ENCODE peak calls at places on chromosomes 13 and 19, in six cellular contexts. Y, C, E, Q, J and H are unnamed samples.
A peak's percentile ranks its signal among the peaks of the same experiment; 100 is the strongest.

GRCh38 chr19:33772102-33772857 is 24.4 kb upstream of the KCTD15 start:
- DNase-seq in Y (no peak), C (no peak), E (no peak), Q (no peak), J (no peak), H (no peak)

GRCh38 chr13:34435338-34435737 is 506.7 kb upstream of the NBEA start:
- DNase-seq in Y (peak; percentile 52), C (no peak), E (peak; percentile 21), Q (no peak), J (no peak), H (no peak)

GRCh38 chr13:111573362-111573761 is 252.9 kb downstream of the TEX29 start:
- DNase-seq in Y (no peak), C (no peak), E (no peak), Q (no peak), J (no peak), H (no peak)

GRCh38 chr19:35911790-35912189 is 3.7 kb upstream of the TYROBP start:
- DNase-seq in Y (peak; percentile 81), C (no peak), E (peak; percentile 38), Q (no peak), J (no peak), H (no peak)

GRCh38 chr19:38250821-38251563 is 5.2 kb downstream of the PPP1R14A start:
- DNase-seq in Y (no peak), C (peak; percentile 83), E (no peak), Q (no peak), J (peak; percentile 77), H (peak; percentile 80)

GRCh38 chr19:32622002-32622401 is 41.0 kb downstream of the PDCD5 start:
- DNase-seq in Y (no peak), C (no peak), E (no peak), Q (no peak), J (no peak), H (no peak)

GRCh38 chr13:37495046-37495445 is 103.5 kb downstream of the POSTN start:
- DNase-seq in Y (peak; percentile 64), C (no peak), E (no peak), Q (no peak), J (peak; percentile 53), H (no peak)

GRCh38 chr19:27906081-27906480 is 1306.9 kb downstream of the UQCRFS1 start:
- DNase-seq in Y (no peak), C (no peak), E (no peak), Q (no peak), J (peak; percentile 23), H (no peak)

GRCh38 chr13:53781941-53782340 is 753.3 kb downstream of the OLFM4 start:
- DNase-seq in Y (peak; percentile 10), C (no peak), E (no peak), Q (no peak), J (no peak), H (no peak)

GRCh38 chr19:12801466-12802266 is at the start of the genes PRDX2 and THSD8:
- DNase-seq in Y (peak; percentile 89), C (peak; percentile 72), E (no peak), Q (peak; percentile 94), J (no peak), H (peak; percentile 97)

GRCh38 chr13:24083722-24084421 is 76.6 kb upstream of the SPATA13 start:
- DNase-seq in Y (no peak), C (no peak), E (no peak), Q (peak; percentile 24), J (no peak), H (no peak)

GRCh38 chr13:44142911-44143665 is 230.5 kb upstream of the SERP2 start:
- DNase-seq in Y (peak; percentile 68), C (no peak), E (peak; percentile 47), Q (no peak), J (no peak), H (no peak)

GRCh38 chr13:30339721-30340366 is 32.5 kb upstream of the KATNAL1 start:
- DNase-seq in Y (no peak), C (no peak), E (no peak), Q (no peak), J (no peak), H (no peak)

GRCh38 chr19:8304841-8305621 is 3.1 kb downstream of the CD320 start:
- DNase-seq in Y (no peak), C (peak; percentile 19), E (peak; percentile 38), Q (peak; percentile 80), J (peak; percentile 16), H (peak; percentile 98)

GRCh38 chr19:31256601-31256990 is 92.6 kb downstream of the TSHZ3 start:
- DNase-seq in Y (no peak), C (no peak), E (no peak), Q (no peak), J (no peak), H (no peak)

DNA sequence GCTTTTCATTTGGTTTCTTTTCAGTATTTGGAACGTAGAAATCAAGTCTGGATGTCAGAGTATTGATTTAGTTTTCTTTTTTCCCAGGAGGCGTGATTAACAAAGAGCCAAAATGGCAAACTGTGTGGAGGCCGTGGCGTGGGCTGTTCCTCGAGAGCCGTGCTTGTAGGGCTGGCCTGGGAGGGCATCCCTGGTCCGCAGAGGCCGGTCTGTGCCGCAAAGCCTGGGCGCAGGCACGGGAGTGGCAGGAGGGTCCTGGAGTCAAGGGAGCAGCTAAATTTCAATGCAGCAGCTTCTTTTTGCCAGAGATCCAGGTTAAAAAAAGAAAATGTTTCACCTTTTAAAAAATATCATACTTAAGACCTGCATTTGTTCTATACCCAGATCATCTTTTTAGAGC is 13.1 kb upstream of the MCF2L start:
- DNase-seq in Y (no peak), C (no peak), E (no peak), Q (no peak), J (no peak), H (no peak)
- H3K27me3 ChIP-seq in Y (peaks cover 14% of the 10 kb centered on the region), C (no peaks in the 10 kb centered on the region), E (no peaks in the 10 kb centered on the region), Q (peaks cover 15% of the 10 kb centered on the region), J (no peaks in the 10 kb centered on the region), H (no peaks in the 10 kb centered on the region)

GRCh38 chr19:5481957-5482356 is 26.7 kb downstream of the ZNRF4 start:
- DNase-seq in Y (no peak), C (no peak), E (no peak), Q (no peak), J (no peak), H (no peak)
- H3K27me3 ChIP-seq in Y (peaks cover 27% of the 10 kb centered on the region), C (no peaks in the 10 kb centered on the region), E (no peaks in the 10 kb centered on the region), Q (peaks cover 24% of the 10 kb centered on the region), J (no peaks in the 10 kb centered on the region), H (peaks cover 6% of the 10 kb centered on the region)

DNA sequence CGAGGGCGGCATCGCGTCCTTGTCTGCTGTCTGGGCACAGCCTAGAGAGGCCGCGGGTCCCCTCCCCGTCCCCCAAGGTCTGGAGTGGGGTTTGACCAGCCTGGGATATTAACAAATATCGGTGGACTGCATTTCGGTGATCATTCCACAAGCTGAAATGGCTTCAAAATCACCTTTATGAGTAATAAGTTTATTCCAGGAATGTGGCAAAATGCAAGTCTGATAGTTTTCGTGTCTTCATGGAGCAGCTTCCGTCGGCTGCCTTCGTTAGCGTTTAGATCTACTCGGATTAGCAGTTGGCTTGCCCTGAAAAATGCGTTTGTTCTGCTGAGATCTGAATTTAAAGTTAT is 1.1 kb upstream of the GJA3 start:
- DNase-seq in Y (no peak), C (no peak), E (no peak), Q (no peak), J (no peak), H (no peak)
- H3K27me3 ChIP-seq in Y (peaks cover 7% of the 10 kb centered on the region), C (peaks cover 41% of the 10 kb centered on the region), E (no peaks in the 10 kb centered on the region), Q (peaks cover 84% of the 10 kb centered on the region), J (no peaks in the 10 kb centered on the region), H (peaks cover 52% of the 10 kb centered on the region)

GRCh38 chr19:1318678-1319471 is 33.2 kb downstream of the EFNA2 start:
- DNase-seq in Y (no peak), C (no peak), E (no peak), Q (peak; percentile 38), J (no peak), H (peak; percentile 83)
- H3K27me3 ChIP-seq in Y (no peaks in the 10 kb centered on the region), C (peaks cover 16% of the 10 kb centered on the region), E (peaks cover 4% of the 10 kb centered on the region), Q (no peaks in the 10 kb centered on the region), J (no peaks in the 10 kb centered on the region), H (peaks cover 7% of the 10 kb centered on the region)

GRCh38 chr13:88384542-88384941 is 713.4 kb downstream of the SLITRK5 start:
- DNase-seq in Y (no peak), C (no peak), E (no peak), Q (no peak), J (no peak), H (no peak)
- H3K27me3 ChIP-seq in Y (no peaks in the 10 kb centered on the region), C (no peaks in the 10 kb centered on the region), E (no peaks in the 10 kb centered on the region), Q (no peaks in the 10 kb centered on the region), J (no peaks in the 10 kb centered on the region), H (no peaks in the 10 kb centered on the region)

GRCh38 chr19:43639507-43640423 is at the start of gene CADM4:
- DNase-seq in Y (no peak), C (peak; percentile 36), E (no peak), Q (peak; percentile 93), J (peak; percentile 27), H (peak; percentile 97)
- H3K27me3 ChIP-seq in Y (no peaks in the 10 kb centered on the region), C (no peaks in the 10 kb centered on the region), E (peaks cover 7% of the 10 kb centered on the region), Q (no peaks in the 10 kb centered on the region), J (no peaks in the 10 kb centered on the region), H (peaks cover 45% of the 10 kb centered on the region)

GRCh38 chr19:48394331-48395169 is 1.1 kb downstream of the GRIN2D start:
- DNase-seq in Y (no peak), C (no peak), E (no peak), Q (no peak), J (no peak), H (peak; percentile 74)
- H3K27me3 ChIP-seq in Y (no peaks in the 10 kb centered on the region), C (peaks cover 25% of the 10 kb centered on the region), E (no peaks in the 10 kb centered on the region), Q (no peaks in the 10 kb centered on the region), J (peaks cover 14% of the 10 kb centered on the region), H (peaks cover 53% of the 10 kb centered on the region)

GRCh38 chr19:55174425-55175116 is 5.5 kb downstream of the SYT5 start:
- DNase-seq in Y (no peak), C (no peak), E (no peak), Q (no peak), J (no peak), H (no peak)

GRCh38 chr19:55173717-55174409 is 6.2 kb downstream of the SYT5 start:
- DNase-seq in Y (peak; percentile 85), C (peak; percentile 46), E (peak; percentile 75), Q (peak; percentile 74), J (no peak), H (peak; percentile 95)

GRCh38 chr19:55175117-55175867 is 4.8 kb downstream of the SYT5 start:
- DNase-seq in Y (no peak), C (no peak), E (no peak), Q (no peak), J (no peak), H (peak; percentile 86)

GRCh38 chr19:55178781-55179569 is 1.1 kb downstream of the SYT5 start:
- DNase-seq in Y (peak; percentile 64), C (peak; percentile 34), E (peak; percentile 69), Q (peak; percentile 97), J (no peak), H (peak; percentile 97)

DNA sequence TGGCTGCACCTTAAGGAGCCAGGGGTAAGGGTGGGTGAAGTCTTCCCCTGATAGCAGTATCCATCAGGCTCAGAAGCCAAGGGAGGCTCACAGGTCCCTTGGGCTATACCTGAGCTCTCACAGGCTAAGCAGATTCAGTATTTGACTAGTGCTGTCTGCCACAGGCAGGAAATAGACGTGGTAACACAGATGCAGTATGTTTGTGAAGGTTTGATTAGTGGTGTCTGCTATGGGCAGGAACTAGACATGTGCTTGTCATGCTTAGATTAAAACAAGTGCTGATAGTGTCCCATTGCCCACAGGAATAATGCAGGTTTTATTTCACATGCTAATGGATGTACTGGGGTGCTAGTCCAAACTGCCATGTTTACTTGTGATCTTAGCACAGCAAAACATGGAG is 4.0 kb downstream of the SYT5 start:
- DNase-seq in Y (no peak), C (no peak), E (no peak), Q (no peak), J (no peak), H (no peak)
- H3K27me3 ChIP-seq in Y (peaks cover 15% of the 10 kb centered on the region), C (peaks cover 35% of the 10 kb centered on the region), E (no peaks in the 10 kb centered on the region), Q (peaks cover 24% of the 10 kb centered on the region), J (peaks cover 5% of the 10 kb centered on the region), H (peaks cover 72% of the 10 kb centered on the region)